ENCODE peak calls at places on chromosomes 16 and 17, in nine cellular contexts. J is WTC11, H is nephron progenitor cell, S is AG09309, X is omental fat pad, M is neural crest cell, R is GM20000, C is B cell, Z is cardiac fibroblast. Y is an unnamed sample.
A peak's percentile ranks its signal among the peaks of the same experiment; 100 is the strongest.

GRCh38 chr16:58109881-58110280 is 19.3 kb downstream of the CFAP20 start:
- DNase-seq in Z (no peak), R (no peak), C (no peak), J (no peak), S (no peak), M (no peak), X (no peak), H (no peak), Y (no peak)

GRCh38 chr16:87687571-87687910 is 78.2 kb downstream of the KLHDC4 start:
- DNase-seq in C (no peak), R (no peak), M (no peak), J (no peak), H (no peak), X (no peak), Z (no peak), S (no peak), Y (no peak)

GRCh38 chr17:36498560-36499300 is 12.2 kb downstream of the ZNHIT3 start:
- DNase-seq in M (no peak), H (no peak), R (no peak), X (no peak), C (no peak), Z (no peak), S (no peak), J (no peak), Y (no peak)

GRCh38 chr17:77577491-77577890 is 381.0 kb upstream of the TNRC6C start:
- DNase-seq in S (no peak), X (no peak), J (no peak), M (no peak), R (no peak), C (no peak), Z (no peak), H (no peak), Y (no peak)

GRCh38 chr17:28567604-28568003 is 3.7 kb downstream of the PIGS start:
- DNase-seq in M (no peak), Z (no peak), X (no peak), R (peak; percentile 65), S (no peak), J (no peak), C (peak; percentile 61), H (no peak), Y (no peak)

GRCh38 chr17:64783556-64784352 is 121.6 kb upstream of the SMURF2 start:
- DNase-seq in J (no peak), R (no peak), S (no peak), C (no peak), X (no peak), M (no peak), Z (no peak), H (no peak), Y (peak; percentile 10)

GRCh38 chr17:16486373-16487250 is 5.4 kb downstream of the LRRC75A start:
- DNase-seq in R (no peak), H (no peak), S (peak; percentile 27), Z (peak; percentile 60), M (no peak), C (no peak), X (no peak), J (peak; percentile 50), Y (no peak)

GRCh38 chr17:29046440-29046839 is 3.5 kb downstream of the PIPOX start:
- DNase-seq in H (no peak), M (no peak), S (no peak), X (no peak), R (no peak), J (no peak), C (no peak), Z (no peak), Y (no peak)

GRCh38 chr17:30326816-30327215 is 7.0 kb downstream of the TMIGD1 start:
- DNase-seq in M (no peak), J (no peak), H (no peak), R (no peak), X (no peak), C (no peak), Z (no peak), S (no peak), Y (no peak)

GRCh38 chr16:27468941-27469531 is 67.1 kb downstream of the IL21R start:
- DNase-seq in M (no peak), S (no peak), R (no peak), H (no peak), Z (no peak), X (no peak), J (no peak), C (no peak), Y (no peak)

GRCh38 chr17:8109669-8110455 is 8.5 kb downstream of the ALOXE3 start:
- DNase-seq in S (no peak), H (peak; percentile 78), X (peak; percentile 40), R (peak; percentile 90), M (peak; percentile 50), Z (peak; percentile 41), C (peak; percentile 89), J (peak; percentile 90), Y (peak; percentile 71)

GRCh38 chr17:12047977-12048376 is 27.3 kb downstream of the MAP2K4 start:
- DNase-seq in S (no peak), X (no peak), C (no peak), Z (peak; percentile 37), M (no peak), J (no peak), H (no peak), R (no peak), Y (no peak)

GRCh38 chr16:51839697-51840462 is 688.8 kb upstream of the SALL1 start:
- DNase-seq in Z (peak; percentile 31), R (no peak), H (no peak), C (no peak), S (no peak), J (no peak), X (no peak), M (no peak), Y (no peak)

GRCh38 chr17:74677558-74678466 is 34.9 kb downstream of the CD300LF start:
- DNase-seq in C (no peak), R (no peak), Z (peak; percentile 18), X (no peak), H (no peak), M (no peak), J (no peak), S (no peak), Y (no peak)

GRCh38 chr17:17112628-17113200 is 70.5 kb downstream of the MPRIP start:
- DNase-seq in C (no peak), R (no peak), X (no peak), Z (no peak), H (no peak), S (no peak), M (no peak), J (no peak), Y (no peak)

GRCh38 chr17:45688353-45688752 is 95.8 kb upstream of the CRHR1 start:
- DNase-seq in R (no peak), J (no peak), H (no peak), C (no peak), X (no peak), S (no peak), M (no peak), Z (no peak), Y (no peak)

GRCh38 chr17:18182978-18183333 is 672 bp upstream of the ALKBH5 start:
- DNase-seq in S (peak; percentile 47), H (peak; percentile 76), C (no peak), R (peak; percentile 83), J (no peak), X (peak; percentile 62), Z (no peak), M (peak; percentile 65), Y (peak; percentile 73)

GRCh38 chr17:72691601-72692000 is 400.9 kb downstream of the SLC39A11 start:
- DNase-seq in X (no peak), S (peak; percentile 74), J (no peak), C (no peak), H (no peak), M (no peak), Z (peak; percentile 67), R (no peak), Y (no peak)

GRCh38 chr17:43908111-43908721 is 880 bp upstream of the MPP2 start:
- DNase-seq in J (peak; percentile 66), H (peak; percentile 68), X (peak; percentile 49), S (peak; percentile 34), Z (peak; percentile 71), M (peak; percentile 59), C (peak; percentile 47), R (no peak), Y (no peak)

DNA sequence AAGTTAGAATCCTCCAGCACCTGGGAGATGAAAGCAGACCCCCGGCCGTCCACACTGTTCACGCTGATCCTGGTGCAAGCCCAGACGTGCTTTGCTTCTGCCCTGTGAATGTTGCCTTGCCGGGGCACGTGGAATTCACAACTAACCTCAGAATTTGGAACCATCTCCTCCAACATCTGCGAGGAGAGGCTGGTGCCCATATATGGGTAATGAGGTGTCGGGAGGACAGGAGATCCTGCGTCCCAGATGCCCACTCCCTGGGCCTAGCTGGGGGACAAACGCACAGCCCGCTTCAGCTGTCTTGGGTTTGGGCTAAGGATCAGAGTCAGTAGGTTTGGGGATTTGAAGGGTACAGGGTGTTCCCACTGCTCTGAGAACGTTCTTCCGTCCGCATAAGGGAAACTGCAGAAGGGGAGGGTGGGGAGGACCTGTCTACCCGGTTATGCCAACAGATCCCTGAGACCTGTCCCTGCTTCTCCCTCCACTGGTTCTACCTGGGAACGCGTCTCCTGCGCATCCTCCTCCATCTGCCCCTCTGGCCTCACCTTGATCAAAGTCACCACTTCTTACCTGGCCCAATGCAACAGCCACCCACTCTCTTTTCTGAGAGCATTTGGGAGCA is 14.1 kb downstream of the PPL start:
- DNase-seq in H (no peak), R (no peak), S (no peak), X (no peak), Z (no peak), J (no peak), C (no peak), M (no peak), Y (no peak)
- TF ChIP-seq CTCF in H (no peak), R (no peak), S (no peak), X (no peak), Z (no peak), J (no peak), C (no peak), M (no peak), Y (no peak)

GRCh38 chr16:8936421-8936820 is 27.3 kb downstream of the USP7 start:
- DNase-seq in J (peak; percentile 76), X (no peak), R (peak; percentile 66), M (no peak), S (no peak), Z (peak; percentile 52), H (peak; percentile 41), C (peak; percentile 66), Y (peak; percentile 46)
- TF ChIP-seq CTCF in J (peak; percentile 39), X (no peak), R (peak; percentile 63), M (peak; percentile 66), S (peak; percentile 68), Z (peak; percentile 71), H (peak; percentile 44), C (peak; percentile 73), Y (peak; percentile 65)

GRCh38 chr17:81576621-81577277 is 24.6 kb upstream of the FAAP100 start:
- DNase-seq in S (no peak), H (no peak), C (no peak), X (no peak), Z (peak; percentile 91), M (no peak), R (no peak), J (no peak), Y (no peak)
- TF ChIP-seq CTCF in S (no peak), H (no peak), C (no peak), X (no peak), Z (no peak), M (no peak), R (no peak), J (no peak), Y (no peak)

DNA sequence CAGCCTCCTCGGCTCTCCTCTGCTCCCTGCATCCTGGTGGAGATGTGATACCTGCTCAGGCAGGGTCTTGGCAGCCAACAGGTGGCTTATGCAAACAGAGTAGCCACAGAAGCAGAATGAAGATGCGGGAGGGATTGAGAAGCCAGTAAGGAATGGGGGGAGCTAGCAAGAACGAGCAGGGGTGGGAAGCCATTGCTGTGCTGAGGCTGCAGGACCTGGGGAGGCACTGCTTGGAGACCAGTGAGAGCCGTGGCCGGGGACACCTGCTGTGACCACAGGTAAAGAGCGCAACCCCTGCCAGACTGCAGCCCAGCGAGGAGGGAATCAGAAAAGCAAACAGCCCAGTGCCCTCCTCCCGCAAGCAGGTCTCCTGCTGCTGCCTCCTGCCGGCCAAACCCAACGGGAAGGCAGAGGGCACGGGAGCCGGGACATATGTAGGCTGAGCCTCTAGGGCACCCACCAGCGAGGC is 14.7 kb downstream of the AIPL1 start:
- DNase-seq in S (no peak), M (peak; percentile 37), R (no peak), H (peak; percentile 56), J (peak; percentile 74), C (no peak), X (no peak), Z (peak; percentile 39), Y (no peak)
- TF ChIP-seq CTCF in S (peak; percentile 45), M (peak; percentile 58), R (no peak), H (peak; percentile 34), J (no peak), C (no peak), X (no peak), Z (peak; percentile 70), Y (no peak)